ENCODE peak calls at places on chromosomes 12 and 14, in ten cellular contexts. One of them, this sample, is unnamed.

GRCh38 chr12:102430661-102431060 is 49.7 kb downstream of the IGF1 start:
- DNase-seq in RKO: no peak
- DNase-seq in D341Med: no peak
- DNase-seq in GDM1: no peak
- DNase-seq in NCI-H1930: no peak
- DNase-seq in activated CD4-positive, alpha-beta T cell treated with anti-CD3 and anti-CD28 coated beads, Interleukin-2, amount 10 ng/mL, durations not matched to agents 7 days and 5 days: no peak
- DNase-seq in progenitor cell of endocrine pancreas: no peak
- DNase-seq in head of caudate nucleus: no peak
- DNase-seq in AG09309: no peak
- DNase-seq in left cardiac atrium: no peak
- DNase-seq in this sample: no peak

GRCh38 chr14:77459072-77459723 is 1.3 kb downstream of the AHSA1 start:
- DNase-seq in RKO: peak
- DNase-seq in activated CD4-positive, alpha-beta T cell treated with anti-CD3 and anti-CD28 coated beads, Interleukin-2, amount 10 ng/mL, durations not matched to agents 7 days and 5 days: peak
- DNase-seq in GDM1: peak
- DNase-seq in AG09309: peak
- DNase-seq in left cardiac atrium: peak
- DNase-seq in D341Med: no peak
- DNase-seq in head of caudate nucleus: peak
- DNase-seq in NCI-H1930: peak
- DNase-seq in progenitor cell of endocrine pancreas: no peak
- DNase-seq in this sample: peak

GRCh38 chr12:46359667-46360280 is 12.8 kb downstream of the SLC38A2 start:
- DNase-seq in AG09309: no peak
- DNase-seq in D341Med: no peak
- DNase-seq in progenitor cell of endocrine pancreas: no peak
- DNase-seq in NCI-H1930: no peak
- DNase-seq in head of caudate nucleus: no peak
- DNase-seq in GDM1: no peak
- DNase-seq in left cardiac atrium: no peak
- DNase-seq in activated CD4-positive, alpha-beta T cell treated with anti-CD3 and anti-CD28 coated beads, Interleukin-2, amount 10 ng/mL, durations not matched to agents 7 days and 5 days: no peak
- DNase-seq in RKO: no peak
- DNase-seq in this sample: no peak

GRCh38 chr12:90102957-90103652 is 394.5 kb upstream of the ATP2B1 start:
- DNase-seq in head of caudate nucleus: no peak
- DNase-seq in NCI-H1930: no peak
- DNase-seq in AG09309: no peak
- DNase-seq in activated CD4-positive, alpha-beta T cell treated with anti-CD3 and anti-CD28 coated beads, Interleukin-2, amount 10 ng/mL, durations not matched to agents 7 days and 5 days: no peak
- DNase-seq in D341Med: peak
- DNase-seq in left cardiac atrium: no peak
- DNase-seq in GDM1: peak
- DNase-seq in RKO: peak
- DNase-seq in progenitor cell of endocrine pancreas: no peak
- DNase-seq in this sample: peak

GRCh38 chr14:38127784-38128183 is 79.9 kb upstream of the SSTR1 start:
- DNase-seq in NCI-H1930: no peak
- DNase-seq in head of caudate nucleus: no peak
- DNase-seq in AG09309: no peak
- DNase-seq in RKO: no peak
- DNase-seq in activated CD4-positive, alpha-beta T cell treated with anti-CD3 and anti-CD28 coated beads, Interleukin-2, amount 10 ng/mL, durations not matched to agents 7 days and 5 days: no peak
- DNase-seq in D341Med: no peak
- DNase-seq in GDM1: no peak
- DNase-seq in progenitor cell of endocrine pancreas: no peak
- DNase-seq in left cardiac atrium: no peak
- DNase-seq in this sample: no peak

GRCh38 chr12:6268484-6269157 is 41.9 kb upstream of the PLEKHG6 start:
- DNase-seq in AG09309: no peak
- DNase-seq in NCI-H1930: no peak
- DNase-seq in activated CD4-positive, alpha-beta T cell treated with anti-CD3 and anti-CD28 coated beads, Interleukin-2, amount 10 ng/mL, durations not matched to agents 7 days and 5 days: no peak
- DNase-seq in progenitor cell of endocrine pancreas: no peak
- DNase-seq in head of caudate nucleus: no peak
- DNase-seq in D341Med: peak
- DNase-seq in GDM1: no peak
- DNase-seq in left cardiac atrium: no peak
- DNase-seq in RKO: no peak
- DNase-seq in this sample: no peak

GRCh38 chr14:66643344-66643743 is 135.4 kb downstream of the GPHN start:
- DNase-seq in NCI-H1930: no peak
- DNase-seq in GDM1: no peak
- DNase-seq in left cardiac atrium: no peak
- DNase-seq in head of caudate nucleus: no peak
- DNase-seq in D341Med: no peak
- DNase-seq in progenitor cell of endocrine pancreas: no peak
- DNase-seq in AG09309: no peak
- DNase-seq in RKO: no peak
- DNase-seq in activated CD4-positive, alpha-beta T cell treated with anti-CD3 and anti-CD28 coated beads, Interleukin-2, amount 10 ng/mL, durations not matched to agents 7 days and 5 days: no peak
- DNase-seq in this sample: no peak

GRCh38 chr14:33393155-33393894 is 454.6 kb downstream of the NPAS3 start:
- DNase-seq in AG09309: no peak
- DNase-seq in left cardiac atrium: no peak
- DNase-seq in RKO: no peak
- DNase-seq in NCI-H1930: peak
- DNase-seq in D341Med: no peak
- DNase-seq in head of caudate nucleus: no peak
- DNase-seq in GDM1: no peak
- DNase-seq in activated CD4-positive, alpha-beta T cell treated with anti-CD3 and anti-CD28 coated beads, Interleukin-2, amount 10 ng/mL, durations not matched to agents 7 days and 5 days: no peak
- DNase-seq in progenitor cell of endocrine pancreas: no peak
- DNase-seq in this sample: no peak

GRCh38 chr14:34554540-34555250 is 15.2 kb upstream of the EAPP start:
- DNase-seq in left cardiac atrium: no peak
- DNase-seq in head of caudate nucleus: no peak
- DNase-seq in D341Med: peak
- DNase-seq in GDM1: no peak
- DNase-seq in RKO: no peak
- DNase-seq in NCI-H1930: no peak
- DNase-seq in progenitor cell of endocrine pancreas: no peak
- DNase-seq in activated CD4-positive, alpha-beta T cell treated with anti-CD3 and anti-CD28 coated beads, Interleukin-2, amount 10 ng/mL, durations not matched to agents 7 days and 5 days: peak
- DNase-seq in AG09309: no peak
- DNase-seq in this sample: peak

GRCh38 chr12:31316964-31317363 is 9.0 kb downstream of the SINHCAF start:
- DNase-seq in activated CD4-positive, alpha-beta T cell treated with anti-CD3 and anti-CD28 coated beads, Interleukin-2, amount 10 ng/mL, durations not matched to agents 7 days and 5 days: no peak
- DNase-seq in head of caudate nucleus: no peak
- DNase-seq in GDM1: no peak
- DNase-seq in NCI-H1930: no peak
- DNase-seq in D341Med: no peak
- DNase-seq in left cardiac atrium: no peak
- DNase-seq in RKO: no peak
- DNase-seq in AG09309: no peak
- DNase-seq in progenitor cell of endocrine pancreas: no peak
- DNase-seq in this sample: no peak

GRCh38 chr14:45057349-45057748 is 26.6 kb upstream of the PRPF39 start:
- DNase-seq in left cardiac atrium: no peak
- DNase-seq in head of caudate nucleus: no peak
- DNase-seq in progenitor cell of endocrine pancreas: no peak
- DNase-seq in activated CD4-positive, alpha-beta T cell treated with anti-CD3 and anti-CD28 coated beads, Interleukin-2, amount 10 ng/mL, durations not matched to agents 7 days and 5 days: no peak
- DNase-seq in NCI-H1930: no peak
- DNase-seq in RKO: no peak
- DNase-seq in D341Med: no peak
- DNase-seq in AG09309: no peak
- DNase-seq in GDM1: no peak
- DNase-seq in this sample: no peak

GRCh38 chr14:57847096-57847495 is 18.8 kb downstream of the SLC35F4 start:
- DNase-seq in D341Med: no peak
- DNase-seq in left cardiac atrium: no peak
- DNase-seq in RKO: no peak
- DNase-seq in activated CD4-positive, alpha-beta T cell treated with anti-CD3 and anti-CD28 coated beads, Interleukin-2, amount 10 ng/mL, durations not matched to agents 7 days and 5 days: no peak
- DNase-seq in AG09309: peak
- DNase-seq in NCI-H1930: no peak
- DNase-seq in GDM1: no peak
- DNase-seq in progenitor cell of endocrine pancreas: no peak
- DNase-seq in head of caudate nucleus: no peak
- DNase-seq in this sample: no peak

GRCh38 chr12:51359851-51360250 is 13.4 kb upstream of the CELA1 start:
- DNase-seq in D341Med: no peak
- DNase-seq in GDM1: no peak
- DNase-seq in NCI-H1930: no peak
- DNase-seq in activated CD4-positive, alpha-beta T cell treated with anti-CD3 and anti-CD28 coated beads, Interleukin-2, amount 10 ng/mL, durations not matched to agents 7 days and 5 days: no peak
- DNase-seq in progenitor cell of endocrine pancreas: no peak
- DNase-seq in left cardiac atrium: no peak
- DNase-seq in head of caudate nucleus: no peak
- DNase-seq in RKO: no peak
- DNase-seq in AG09309: no peak
- DNase-seq in this sample: no peak

GRCh38 chr12:42612258-42612608 is 22.7 kb upstream of the PRICKLE1 start:
- DNase-seq in left cardiac atrium: no peak
- DNase-seq in progenitor cell of endocrine pancreas: no peak
- DNase-seq in activated CD4-positive, alpha-beta T cell treated with anti-CD3 and anti-CD28 coated beads, Interleukin-2, amount 10 ng/mL, durations not matched to agents 7 days and 5 days: no peak
- DNase-seq in AG09309: no peak
- DNase-seq in head of caudate nucleus: no peak
- DNase-seq in GDM1: no peak
- DNase-seq in RKO: no peak
- DNase-seq in NCI-H1930: no peak
- DNase-seq in D341Med: no peak
- DNase-seq in this sample: no peak

GRCh38 chr14:34052658-34053014 is 101.8 kb upstream of the EGLN3 start:
- DNase-seq in D341Med: no peak
- DNase-seq in GDM1: no peak
- DNase-seq in head of caudate nucleus: no peak
- DNase-seq in AG09309: no peak
- DNase-seq in NCI-H1930: no peak
- DNase-seq in activated CD4-positive, alpha-beta T cell treated with anti-CD3 and anti-CD28 coated beads, Interleukin-2, amount 10 ng/mL, durations not matched to agents 7 days and 5 days: no peak
- DNase-seq in left cardiac atrium: no peak
- DNase-seq in RKO: peak
- DNase-seq in progenitor cell of endocrine pancreas: no peak
- DNase-seq in this sample: no peak

GRCh38 chr14:72774894-72775620 is 118.8 kb downstream of the DPF3 start:
- DNase-seq in NCI-H1930: no peak
- DNase-seq in left cardiac atrium: no peak
- DNase-seq in RKO: no peak
- DNase-seq in progenitor cell of endocrine pancreas: no peak
- DNase-seq in GDM1: no peak
- DNase-seq in head of caudate nucleus: no peak
- DNase-seq in activated CD4-positive, alpha-beta T cell treated with anti-CD3 and anti-CD28 coated beads, Interleukin-2, amount 10 ng/mL, durations not matched to agents 7 days and 5 days: no peak
- DNase-seq in AG09309: no peak
- DNase-seq in D341Med: no peak
- DNase-seq in this sample: no peak